ENCODE peak calls at places on chromosomes 11 and 22, in four cellular contexts. One of them, this sample, is unnamed. For H3K4me1, the result is how much of the 10 kb centered on the place peaks cover.

GRCh38 chr11:93089474-93090102 is 108.2 kb downstream of the SLC36A4 start:
- DNase-seq in BE2C: peak
- DNase-seq in IMR-90: peak
- DNase-seq in neuronal stem cell: no peak
- DNase-seq in this sample: peak

GRCh38 chr11:38460901-38461300 is 1862.9 kb upstream of the RAG2 start:
- DNase-seq in BE2C: peak
- DNase-seq in IMR-90: peak
- DNase-seq in neuronal stem cell: no peak
- DNase-seq in this sample: no peak

GRCh38 chr22:48546653-48547424 is 1280.8 kb downstream of the BRD1 start:
- DNase-seq in IMR-90: no peak
- DNase-seq in BE2C: no peak
- DNase-seq in neuronal stem cell: no peak
- DNase-seq in this sample: no peak

GRCh38 chr11:59273008-59273841 is 60.5 kb upstream of the MPEG1 start:
- DNase-seq in BE2C: no peak
- DNase-seq in neuronal stem cell: no peak
- DNase-seq in IMR-90: no peak
- DNase-seq in this sample: no peak

GRCh38 chr22:36052505-36052941 is 23.9 kb upstream of the RBFOX2 start:
- DNase-seq in BE2C: no peak
- DNase-seq in neuronal stem cell: no peak
- DNase-seq in IMR-90: peak
- DNase-seq in this sample: no peak

GRCh38 chr11:100068116-100068515 is 619.0 kb upstream of the ARHGAP42 start:
- DNase-seq in BE2C: no peak
- DNase-seq in IMR-90: no peak
- DNase-seq in neuronal stem cell: no peak
- DNase-seq in this sample: no peak

GRCh38 chr11:47186937-47187681 is 875 bp upstream of the PACSIN3 start:
- DNase-seq in BE2C: peak
- DNase-seq in neuronal stem cell: peak
- DNase-seq in IMR-90: peak
- DNase-seq in this sample: peak

GRCh38 chr11:762421-763072 is 14.7 kb downstream of the GATD1 start:
- DNase-seq in BE2C: no peak
- DNase-seq in neuronal stem cell: no peak
- DNase-seq in IMR-90: peak
- DNase-seq in this sample: peak

GRCh38 chr11:87432006-87432405 is 394.3 kb downstream of the TMEM135 start:
- DNase-seq in BE2C: no peak
- DNase-seq in IMR-90: peak
- DNase-seq in neuronal stem cell: no peak
- DNase-seq in this sample: no peak

GRCh38 chr11:10856689-10857603 is 907 bp downstream of the ZBED5 start:
- DNase-seq in BE2C: peak
- DNase-seq in IMR-90: peak
- DNase-seq in neuronal stem cell: peak
- DNase-seq in this sample: no peak

GRCh38 chr11:2770556-2771301 is 70.9 kb upstream of the KCNQ1OT1 start:
- DNase-seq in neuronal stem cell: no peak
- DNase-seq in BE2C: no peak
- DNase-seq in IMR-90: no peak
- DNase-seq in this sample: peak

GRCh38 chr11:45150301-45150700 is 3.9 kb downstream of the PRDM11 start:
- DNase-seq in BE2C: no peak
- DNase-seq in neuronal stem cell: no peak
- DNase-seq in IMR-90: no peak
- DNase-seq in this sample: no peak

GRCh38 chr22:37906364-37907008 is 389 bp downstream of the MICALL1 start:
- DNase-seq in BE2C: no peak
- DNase-seq in IMR-90: no peak
- DNase-seq in neuronal stem cell: no peak
- DNase-seq in this sample: no peak

GRCh38 chr11:44400431-44400830 is 90.5 kb upstream of the ALX4 start:
- DNase-seq in IMR-90: no peak
- DNase-seq in neuronal stem cell: no peak
- DNase-seq in BE2C: peak
- DNase-seq in this sample: no peak

GRCh38 chr11:45982656-45983470 is 60.4 kb downstream of the LARGE2 start:
- DNase-seq in IMR-90: peak
- DNase-seq in neuronal stem cell: peak
- DNase-seq in BE2C: peak
- DNase-seq in this sample: peak

GRCh38 chr11:19723572-19724342 is 11.1 kb downstream of the NAV2 start:
- DNase-seq in IMR-90: peak
- DNase-seq in neuronal stem cell: no peak
- DNase-seq in BE2C: peak
- DNase-seq in this sample: no peak

GRCh38 chr11:2734181-2735052 is 34.6 kb upstream of the KCNQ1OT1 start:
- DNase-seq in IMR-90: peak
- DNase-seq in BE2C: no peak
- DNase-seq in neuronal stem cell: no peak
- DNase-seq in this sample: no peak

DNA sequence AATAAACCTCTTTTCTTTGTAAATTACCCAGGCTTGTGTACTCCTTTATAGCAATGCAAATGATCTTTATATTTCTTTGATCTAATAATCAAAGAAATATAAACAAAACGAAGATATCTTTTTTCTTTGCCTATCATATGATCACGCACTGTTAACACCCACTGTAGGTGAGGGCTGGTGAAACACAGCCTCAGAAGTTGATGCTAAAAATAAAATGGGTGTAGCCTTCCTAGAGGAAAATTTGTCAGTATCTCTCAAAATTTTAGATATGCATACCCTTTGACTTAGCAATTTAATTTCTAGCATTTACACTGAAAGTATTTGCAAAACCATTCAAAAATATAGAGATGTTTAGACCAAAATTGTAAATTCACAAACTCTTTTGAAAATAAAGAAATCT is 15.6 kb downstream of the DKK3 start:
- DNase-seq in IMR-90: no peak
- DNase-seq in neuronal stem cell: no peak
- DNase-seq in BE2C: no peak
- DNase-seq in this sample: no peak
- H3K4me1 ChIP-seq in IMR-90: under half
- H3K4me1 ChIP-seq in neuronal stem cell: under half
- H3K4me1 ChIP-seq in BE2C: under half
- H3K4me1 ChIP-seq in this sample: under half

DNA sequence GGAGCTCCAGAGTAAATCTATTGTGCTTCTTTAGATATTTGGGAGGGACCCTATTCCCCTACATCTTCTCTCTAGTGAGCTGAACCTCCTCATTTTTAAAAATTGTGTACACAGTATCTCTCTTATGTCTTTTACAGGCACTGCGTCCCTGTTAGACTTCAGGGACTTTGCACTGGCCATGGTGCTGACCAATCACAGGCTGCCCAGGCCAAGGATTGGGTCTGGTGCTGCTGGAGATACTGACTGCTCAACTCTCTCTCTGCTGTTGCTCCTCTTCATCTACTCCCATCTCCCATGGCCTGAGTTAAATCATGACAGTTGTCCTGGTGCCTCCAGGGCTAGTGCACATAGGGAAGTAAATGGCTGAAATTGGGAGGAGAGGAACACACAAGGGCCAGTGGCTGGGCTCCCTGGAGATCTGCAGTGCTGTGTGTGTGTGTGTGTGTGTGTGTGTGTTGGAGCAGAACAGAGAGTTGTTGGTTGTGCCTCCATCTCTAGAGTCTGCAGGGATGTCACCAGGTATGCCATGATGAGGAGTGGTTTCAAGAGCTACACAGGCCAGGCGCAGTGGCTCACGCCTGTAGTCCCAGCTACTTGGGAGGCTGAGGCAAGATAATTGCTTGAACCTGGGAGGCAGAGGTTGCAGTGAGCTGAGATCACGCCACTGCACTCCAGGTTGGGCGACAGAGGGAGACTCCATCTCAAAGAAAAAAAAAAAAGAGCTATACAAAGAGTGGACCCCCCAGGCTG is 155.3 kb downstream of the ST3GAL4 start:
- DNase-seq in IMR-90: peak
- DNase-seq in neuronal stem cell: no peak
- DNase-seq in BE2C: no peak
- DNase-seq in this sample: no peak
- H3K4me1 ChIP-seq in IMR-90: under half
- H3K4me1 ChIP-seq in neuronal stem cell: under half
- H3K4me1 ChIP-seq in BE2C: under half
- H3K4me1 ChIP-seq in this sample: under half

GRCh38 chr11:120776683-120777010 is 247.3 kb upstream of the TBCEL start:
- DNase-seq in BE2C: no peak
- DNase-seq in IMR-90: no peak
- DNase-seq in neuronal stem cell: no peak
- DNase-seq in this sample: no peak

GRCh38 chr11:120781486-120782120 is 242.3 kb upstream of the TBCEL start:
- DNase-seq in IMR-90: no peak
- DNase-seq in neuronal stem cell: no peak
- DNase-seq in BE2C: no peak
- DNase-seq in this sample: no peak

GRCh38 chr11:120775986-120776682 is 247.8 kb upstream of the TBCEL start:
- DNase-seq in neuronal stem cell: peak
- DNase-seq in IMR-90: no peak
- DNase-seq in BE2C: no peak
- DNase-seq in this sample: peak

GRCh38 chr11:120780239-120780638 is 243.7 kb upstream of the TBCEL start:
- DNase-seq in neuronal stem cell: no peak
- DNase-seq in BE2C: no peak
- DNase-seq in IMR-90: peak
- DNase-seq in this sample: no peak

DNA sequence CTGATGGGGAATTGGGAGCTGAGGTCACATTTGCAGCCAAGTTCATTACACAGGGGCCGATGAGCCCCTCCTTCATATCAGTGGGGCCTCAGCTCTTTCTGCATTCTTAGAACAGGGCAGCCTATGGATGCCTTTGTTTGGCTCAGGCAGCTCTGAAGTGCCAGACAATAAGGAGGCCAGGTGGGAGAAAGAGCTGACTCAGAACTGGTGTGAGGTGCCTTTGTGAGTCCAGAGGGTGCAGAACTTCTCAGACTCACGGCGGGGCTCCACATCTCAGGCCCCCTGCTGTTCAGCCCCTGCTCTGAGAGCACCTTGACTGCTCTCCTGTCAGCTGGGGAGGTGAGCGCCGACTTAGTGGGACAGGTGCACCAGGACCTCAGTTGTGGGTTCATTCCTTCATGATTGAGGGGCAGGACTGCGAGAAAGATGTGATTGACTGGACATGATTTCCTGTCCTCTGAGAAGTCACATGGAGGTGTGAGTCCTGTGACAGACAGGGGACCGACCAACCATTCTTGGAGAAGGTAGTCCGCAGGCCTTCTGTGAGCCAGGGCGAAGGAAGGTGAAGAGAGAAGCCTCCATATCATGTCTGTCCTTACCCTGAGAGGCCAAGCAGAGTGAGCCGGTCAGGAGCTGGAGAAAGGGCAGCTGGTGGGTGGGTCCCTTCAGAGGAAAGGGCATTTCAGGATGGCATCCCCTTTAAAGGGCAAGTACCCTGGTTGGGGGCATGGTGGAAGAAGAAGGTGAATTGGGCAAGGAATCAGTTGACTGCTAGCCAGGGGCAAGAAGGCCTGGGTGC is 245.0 kb upstream of the TBCEL start:
- DNase-seq in neuronal stem cell: no peak
- DNase-seq in BE2C: no peak
- DNase-seq in IMR-90: no peak
- DNase-seq in this sample: peak
- H3K4me1 ChIP-seq in neuronal stem cell: under half
- H3K4me1 ChIP-seq in BE2C: under half
- H3K4me1 ChIP-seq in IMR-90: under half
- H3K4me1 ChIP-seq in this sample: under half

DNA sequence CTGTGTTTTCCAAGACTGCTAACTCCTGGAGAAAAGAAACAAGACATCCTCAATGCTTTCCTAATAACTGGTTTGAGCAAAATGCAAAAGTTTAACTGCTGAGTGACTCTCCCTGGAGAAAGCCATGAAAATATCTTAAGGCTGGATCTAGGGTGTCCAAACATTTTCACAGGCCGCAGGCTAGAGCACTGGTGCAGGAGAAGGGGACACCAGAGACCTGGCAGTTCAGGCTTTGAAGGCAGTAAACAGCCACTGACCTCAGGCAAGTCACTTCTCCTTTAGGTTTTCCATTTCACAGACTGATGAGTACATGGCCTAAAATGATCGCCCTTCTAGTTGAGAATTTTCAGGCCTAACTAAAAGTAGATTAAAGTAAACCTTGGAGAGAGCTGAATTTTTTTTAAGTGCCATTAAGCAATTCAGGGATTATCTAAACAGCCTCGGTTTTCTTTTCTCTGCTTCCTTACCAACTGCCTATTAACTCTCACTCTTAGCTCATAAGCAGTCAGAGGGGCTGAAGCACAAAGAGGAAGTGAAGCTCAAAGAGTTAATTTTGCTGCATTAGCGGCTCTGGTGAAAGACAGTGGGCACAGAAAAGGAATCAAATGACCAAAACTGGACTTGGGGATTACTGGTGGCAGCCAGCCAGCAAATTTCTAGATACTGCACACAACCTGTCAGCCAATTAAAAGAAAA is 2.3 kb downstream of the CHKA start:
- DNase-seq in IMR-90: peak
- DNase-seq in neuronal stem cell: no peak
- DNase-seq in BE2C: no peak
- DNase-seq in this sample: no peak
- H3K4me1 ChIP-seq in IMR-90: under half
- H3K4me1 ChIP-seq in neuronal stem cell: under half
- H3K4me1 ChIP-seq in BE2C: under half
- H3K4me1 ChIP-seq in this sample: under half

GRCh38 chr22:22854466-22854865 is 33.1 kb upstream of the IGLL5 start:
- DNase-seq in IMR-90: no peak
- DNase-seq in neuronal stem cell: no peak
- DNase-seq in BE2C: no peak
- DNase-seq in this sample: no peak
- H3K4me1 ChIP-seq in IMR-90: under half
- H3K4me1 ChIP-seq in neuronal stem cell: under half
- H3K4me1 ChIP-seq in BE2C: under half
- H3K4me1 ChIP-seq in this sample: under half